ENCODE peak calls at places on chromosome 20, in ten cellular contexts. E is CD8-positive, alpha-beta T cell; L is left lung; P is HS-27A; M is ACHN; R is effector CD4-positive, alpha-beta T cell; J is GM23248; F is T47D; W is HFFc6; T is HT-29. B is an unnamed sample.

GRCh38 chr20:1945134-1945618 is 48.7 kb downstream of the PDYN start:
- DNase-seq in M (no peak), L (peak; percentile 79), E (no peak), P (no peak), R (no peak), J (peak; percentile 89), F (no peak), W (no peak), T (no peak), B (no peak)

GRCh38 chr20:35232575-35232974 is 6.1 kb downstream of the MMP24 start:
- DNase-seq in J (peak; percentile 72), M (no peak), F (no peak), L (no peak), R (no peak), T (no peak), W (peak; percentile 80), E (no peak), P (peak; percentile 59), B (peak; percentile 56)

GRCh38 chr20:12798286-12798685 is 210.5 kb upstream of the SPTLC3 start:
- DNase-seq in F (no peak), L (no peak), W (no peak), R (no peak), M (no peak), T (no peak), P (no peak), E (no peak), J (no peak), B (no peak)

GRCh38 chr20:25706793-25707192 is 10.1 kb upstream of the ZNF337 start:
- DNase-seq in J (no peak), L (no peak), T (no peak), P (no peak), E (peak; percentile 33), M (no peak), W (no peak), R (no peak), F (no peak), B (no peak)

GRCh38 chr20:62891111-62891510 is 29.5 kb upstream of the TCFL5 start:
- DNase-seq in J (peak; percentile 25), R (peak; percentile 21), F (no peak), T (no peak), W (no peak), M (no peak), P (no peak), L (no peak), E (no peak), B (no peak)

GRCh38 chr20:36891211-36891610 is 15.3 kb downstream of the TLDC2 start:
- DNase-seq in T (no peak), P (no peak), J (no peak), R (no peak), M (no peak), E (no peak), W (no peak), L (no peak), F (no peak), B (no peak)

GRCh38 chr20:57716202-57716601 is 6.4 kb upstream of the PMEPA1 start:
- DNase-seq in F (no peak), L (no peak), W (peak; percentile 81), J (peak; percentile 92), E (no peak), R (no peak), M (no peak), P (no peak), T (no peak), B (no peak)

GRCh38 chr20:59082077-59082740 is 39.6 kb upstream of the PRELID3B start:
- DNase-seq in T (peak; percentile 57), W (peak; percentile 54), R (no peak), F (peak; percentile 57), P (peak; percentile 72), M (no peak), J (peak; percentile 67), L (no peak), E (no peak), B (no peak)

GRCh38 chr20:11094711-11095110 is 420.9 kb upstream of the JAG1 start:
- DNase-seq in L (no peak), M (no peak), T (no peak), W (no peak), J (no peak), F (no peak), R (no peak), E (no peak), P (no peak), B (no peak)

GRCh38 chr20:64261138-64261537 is 5.6 kb downstream of the PCMTD2 start:
- DNase-seq in F (no peak), J (peak; percentile 39), M (no peak), W (peak; percentile 74), L (no peak), T (no peak), P (no peak), R (no peak), E (no peak), B (peak; percentile 63)

GRCh38 chr20:11755071-11755881 is 162.4 kb upstream of the BTBD3 start:
- DNase-seq in R (no peak), W (no peak), E (no peak), J (peak; percentile 62), P (no peak), F (peak; percentile 27), L (no peak), M (no peak), T (peak; percentile 24), B (peak; percentile 15)

GRCh38 chr20:58546756-58547526 is 31.7 kb upstream of the APCDD1L start:
- DNase-seq in P (no peak), E (no peak), L (no peak), R (no peak), W (no peak), J (no peak), M (no peak), T (no peak), F (no peak), B (no peak)

GRCh38 chr20:44644384-44645131 is 6.9 kb downstream of the ADA start:
- DNase-seq in F (no peak), T (no peak), P (no peak), W (no peak), L (no peak), R (peak; percentile 35), E (peak; percentile 47), M (no peak), J (no peak), B (no peak)

GRCh38 chr20:38001173-38001875 is 31.9 kb downstream of the TTI1 start:
- DNase-seq in P (peak; percentile 33), J (peak; percentile 88), T (no peak), F (no peak), M (peak; percentile 37), L (no peak), E (no peak), W (peak; percentile 77), R (no peak), B (no peak)

GRCh38 chr20:49579195-49579594 is 11.3 kb upstream of the PTGIS start:
- DNase-seq in E (no peak), L (no peak), P (no peak), R (no peak), M (no peak), W (no peak), F (no peak), J (no peak), T (no peak), B (no peak)

GRCh38 chr20:61558726-61559125 is 306.7 kb downstream of the CDH4 start:
- DNase-seq in E (no peak), J (peak; percentile 54), T (no peak), L (no peak), F (no peak), P (no peak), M (peak; percentile 15), R (no peak), W (peak; percentile 46), B (no peak)

GRCh38 chr20:17657079-17657825 is 24.8 kb downstream of the RRBP1 start:
- DNase-seq in R (no peak), F (no peak), M (no peak), E (no peak), W (no peak), T (no peak), J (no peak), P (no peak), L (no peak), B (no peak)

GRCh38 chr20:25081065-25081729 is 744 bp downstream of the VSX1 start:
- DNase-seq in T (no peak), W (no peak), F (peak; percentile 24), M (no peak), L (no peak), R (peak; percentile 18), E (peak; percentile 49), J (peak; percentile 30), P (no peak), B (no peak)

GRCh38 chr20:57092112-57092899 is 174.1 kb downstream of the BMP7 start:
- DNase-seq in P (no peak), M (peak; percentile 41), F (peak; percentile 79), W (no peak), R (peak; percentile 19), J (peak; percentile 77), T (peak; percentile 83), L (no peak), E (peak; percentile 53), B (no peak)

GRCh38 chr20:57653546-57653900 is 33.3 kb upstream of the ZBP1 start:
- DNase-seq in J (no peak), W (no peak), T (no peak), M (no peak), P (no peak), L (peak; percentile 20), R (no peak), F (no peak), E (no peak), B (no peak)

GRCh38 chr20:12110711-12111110 is 193.0 kb downstream of the BTBD3 start:
- DNase-seq in J (no peak), P (no peak), R (no peak), E (no peak), T (no peak), W (no peak), L (no peak), F (no peak), M (no peak), B (no peak)

GRCh38 chr20:9609892-9610502 is 95.6 kb downstream of the LAMP5 start:
- DNase-seq in F (peak; percentile 78), J (peak; percentile 65), L (no peak), M (peak; percentile 63), P (peak; percentile 53), W (peak; percentile 63), T (peak; percentile 89), R (no peak), E (peak; percentile 5), B (peak; percentile 18)

GRCh38 chr20:50543326-50543725 is 33.1 kb downstream of the PTPN1 start:
- DNase-seq in L (no peak), T (no peak), W (no peak), E (no peak), F (no peak), M (no peak), R (no peak), J (no peak), P (no peak), B (no peak)

GRCh38 chr20:14337400-14338171 is at the start of gene FLRT3:
- DNase-seq in F (peak; percentile 92), R (no peak), P (peak; percentile 95), M (peak; percentile 94), L (peak; percentile 82), J (peak; percentile 96), W (peak; percentile 71), T (peak; percentile 91), E (no peak), B (peak; percentile 80)

GRCh38 chr20:13478366-13478765 is 160.4 kb downstream of the TASP1 start:
- DNase-seq in W (no peak), T (no peak), P (no peak), F (no peak), L (no peak), J (no peak), M (no peak), E (no peak), R (no peak), B (no peak)

GRCh38 chr20:50577175-50578018 is 67.2 kb downstream of the PTPN1 start:
- DNase-seq in L (peak; percentile 63), M (no peak), W (no peak), E (no peak), F (peak; percentile 84), R (no peak), J (no peak), P (no peak), T (no peak), B (no peak)

GRCh38 chr20:11012975-11013374 is 339.2 kb upstream of the JAG1 start:
- DNase-seq in W (no peak), E (no peak), M (no peak), P (no peak), F (no peak), T (no peak), L (no peak), J (peak; percentile 8), R (no peak), B (no peak)

GRCh38 chr20:58021481-58021880 is 207.0 kb downstream of the ANKRD60 start:
- DNase-seq in L (no peak), R (no peak), T (no peak), W (no peak), E (no peak), J (peak; percentile 42), M (no peak), P (no peak), F (peak; percentile 47), B (no peak)